ENCODE peak calls at places on chromosomes 11 and 22, in five cellular contexts. One of them, this sample, is unnamed.

GRCh38 chr11:17277024-17277584 is 565 bp downstream of the NUCB2 start:
- DNase-seq in pancreas: no peak
- DNase-seq in mammary epithelial cell: peak; percentile 58
- DNase-seq in Peyer's patch: no peak
- DNase-seq in lower lobe of right lung: no peak
- DNase-seq in this sample: no peak

GRCh38 chr22:40004836-40005235 is 10.1 kb downstream of the FAM83F start:
- DNase-seq in pancreas: no peak
- DNase-seq in mammary epithelial cell: no peak
- DNase-seq in Peyer's patch: no peak
- DNase-seq in lower lobe of right lung: no peak
- DNase-seq in this sample: no peak

GRCh38 chr11:134146598-134146997 is 77.2 kb downstream of the NCAPD3 start:
- DNase-seq in pancreas: no peak
- DNase-seq in mammary epithelial cell: no peak
- DNase-seq in Peyer's patch: no peak
- DNase-seq in lower lobe of right lung: no peak
- DNase-seq in this sample: no peak

GRCh38 chr22:23404689-23405365 is 175.3 kb downstream of the IGLL1 start:
- DNase-seq in pancreas: no peak
- DNase-seq in mammary epithelial cell: no peak
- DNase-seq in Peyer's patch: peak; percentile 63
- DNase-seq in lower lobe of right lung: no peak
- DNase-seq in this sample: no peak

GRCh38 chr11:129106788-129107187 is 85.3 kb downstream of the ARHGAP32 start:
- DNase-seq in pancreas: no peak
- DNase-seq in mammary epithelial cell: no peak
- DNase-seq in Peyer's patch: no peak
- DNase-seq in lower lobe of right lung: no peak
- DNase-seq in this sample: no peak

GRCh38 chr11:57427692-57428082 is 766 bp upstream of the SLC43A3 start:
- DNase-seq in pancreas: peak; percentile 21
- DNase-seq in mammary epithelial cell: no peak
- DNase-seq in Peyer's patch: no peak
- DNase-seq in lower lobe of right lung: no peak
- DNase-seq in this sample: no peak

GRCh38 chr11:47494996-47495855 is 46.3 kb upstream of the RAPSN start:
- DNase-seq in pancreas: no peak
- DNase-seq in mammary epithelial cell: no peak
- DNase-seq in Peyer's patch: no peak
- DNase-seq in lower lobe of right lung: no peak
- DNase-seq in this sample: no peak

GRCh38 chr11:66509131-66509561 is 1.3 kb upstream of the BBS1 start:
- DNase-seq in pancreas: no peak
- DNase-seq in mammary epithelial cell: no peak
- DNase-seq in Peyer's patch: no peak
- DNase-seq in lower lobe of right lung: no peak
- DNase-seq in this sample: no peak

GRCh38 chr11:64352099-64353005 is 6.6 kb upstream of the RPS6KA4 start:
- DNase-seq in pancreas: no peak
- DNase-seq in mammary epithelial cell: no peak
- DNase-seq in Peyer's patch: peak; percentile 48
- DNase-seq in lower lobe of right lung: no peak
- DNase-seq in this sample: no peak

GRCh38 chr11:72124046-72124445 is 11.5 kb upstream of the FOLR3 start:
- DNase-seq in pancreas: no peak
- DNase-seq in mammary epithelial cell: no peak
- DNase-seq in Peyer's patch: no peak
- DNase-seq in lower lobe of right lung: no peak
- DNase-seq in this sample: no peak

GRCh38 chr11:134667175-134667500 is 255.1 kb upstream of the B3GAT1 start:
- DNase-seq in pancreas: no peak
- DNase-seq in mammary epithelial cell: no peak
- DNase-seq in Peyer's patch: no peak
- DNase-seq in lower lobe of right lung: no peak
- DNase-seq in this sample: no peak

GRCh38 chr11:6606471-6607189 is 3.1 kb downstream of the ILK start:
- DNase-seq in pancreas: peak; percentile 91
- DNase-seq in mammary epithelial cell: peak; percentile 83
- DNase-seq in Peyer's patch: peak; percentile 84
- DNase-seq in lower lobe of right lung: peak; percentile 91
- DNase-seq in this sample: no peak

GRCh38 chr11:17021550-17021949 is 7.3 kb upstream of the PLEKHA7 start:
- DNase-seq in pancreas: no peak
- DNase-seq in mammary epithelial cell: no peak
- DNase-seq in Peyer's patch: no peak
- DNase-seq in lower lobe of right lung: no peak
- DNase-seq in this sample: no peak

GRCh38 chr22:25354456-25354855 is 135.0 kb downstream of the CRYBB2 start:
- DNase-seq in pancreas: no peak
- DNase-seq in mammary epithelial cell: no peak
- DNase-seq in Peyer's patch: peak; percentile 30
- DNase-seq in lower lobe of right lung: no peak
- DNase-seq in this sample: no peak

GRCh38 chr22:42289671-42290269 is 19.3 kb upstream of the TCF20 start:
- DNase-seq in pancreas: no peak
- DNase-seq in mammary epithelial cell: no peak
- DNase-seq in Peyer's patch: no peak
- DNase-seq in lower lobe of right lung: no peak
- DNase-seq in this sample: no peak

GRCh38 chr11:130725417-130726233 is 190.7 kb downstream of the SNX19 start:
- DNase-seq in pancreas: no peak
- DNase-seq in mammary epithelial cell: peak; percentile 58
- DNase-seq in Peyer's patch: no peak
- DNase-seq in lower lobe of right lung: no peak
- DNase-seq in this sample: no peak

GRCh38 chr11:12044799-12045198 is 36.4 kb upstream of the DKK3 start:
- DNase-seq in pancreas: no peak
- DNase-seq in mammary epithelial cell: no peak
- DNase-seq in Peyer's patch: no peak
- DNase-seq in lower lobe of right lung: no peak
- DNase-seq in this sample: no peak
- H3K27ac ChIP-seq in pancreas: no peak overlapping the region
- H3K27ac ChIP-seq in mammary epithelial cell: peak overlapping the region; percentile 69
- H3K27ac ChIP-seq in Peyer's patch: no peak overlapping the region
- H3K27ac ChIP-seq in lower lobe of right lung: peak overlapping the region; percentile 77
- H3K27ac ChIP-seq in this sample: no peak overlapping the region

GRCh38 chr11:2891291-2891690 is 5.7 kb upstream of the CDKN1C start:
- DNase-seq in pancreas: no peak
- DNase-seq in mammary epithelial cell: no peak
- DNase-seq in Peyer's patch: no peak
- DNase-seq in lower lobe of right lung: no peak
- DNase-seq in this sample: no peak
- TF ChIP-seq CTCF in pancreas: no peak
- TF ChIP-seq CTCF in mammary epithelial cell: no peak
- TF ChIP-seq CTCF in Peyer's patch: no peak
- TF ChIP-seq CTCF in lower lobe of right lung: no peak
- TF ChIP-seq CTCF in this sample: no peak

DNA sequence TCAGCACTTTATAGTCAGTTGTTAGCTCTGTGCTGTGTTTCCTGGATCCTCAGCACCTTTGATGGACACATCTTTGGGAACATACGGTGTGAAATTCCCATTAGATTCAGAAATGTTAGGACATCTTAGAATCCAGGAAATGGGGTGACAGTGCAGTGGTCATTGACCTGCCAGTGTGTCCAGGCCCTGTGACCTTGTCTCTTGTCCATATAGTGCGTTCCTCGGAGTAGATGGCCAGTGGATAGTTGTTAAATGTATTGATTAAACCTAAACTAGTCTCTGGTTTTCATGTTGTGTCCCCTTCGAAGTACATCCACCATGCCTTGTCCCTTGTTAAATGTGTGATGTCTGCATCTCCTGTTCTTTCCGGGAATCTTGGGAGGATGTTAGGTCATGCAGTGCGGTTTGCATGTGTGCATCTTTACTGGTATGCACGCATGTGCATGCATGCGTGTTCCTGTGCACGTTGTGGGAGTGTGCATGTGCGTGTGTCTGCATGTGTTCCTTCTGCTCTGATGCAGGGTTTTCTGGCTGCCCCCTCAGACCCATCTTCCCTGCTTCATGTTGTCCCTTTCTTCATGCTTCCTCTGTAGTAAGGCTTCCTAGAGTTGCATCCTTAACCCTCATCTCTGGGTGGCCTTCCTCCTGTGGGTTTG is 4.0 kb downstream of the DGCR8 start:
- DNase-seq in pancreas: no peak
- DNase-seq in mammary epithelial cell: no peak
- DNase-seq in Peyer's patch: no peak
- DNase-seq in lower lobe of right lung: no peak
- DNase-seq in this sample: no peak
- H3K27ac ChIP-seq in pancreas: no peak overlapping the region
- H3K27ac ChIP-seq in mammary epithelial cell: no peak overlapping the region
- H3K27ac ChIP-seq in Peyer's patch: no peak overlapping the region
- H3K27ac ChIP-seq in lower lobe of right lung: no peak overlapping the region
- H3K27ac ChIP-seq in this sample: no peak overlapping the region

DNA sequence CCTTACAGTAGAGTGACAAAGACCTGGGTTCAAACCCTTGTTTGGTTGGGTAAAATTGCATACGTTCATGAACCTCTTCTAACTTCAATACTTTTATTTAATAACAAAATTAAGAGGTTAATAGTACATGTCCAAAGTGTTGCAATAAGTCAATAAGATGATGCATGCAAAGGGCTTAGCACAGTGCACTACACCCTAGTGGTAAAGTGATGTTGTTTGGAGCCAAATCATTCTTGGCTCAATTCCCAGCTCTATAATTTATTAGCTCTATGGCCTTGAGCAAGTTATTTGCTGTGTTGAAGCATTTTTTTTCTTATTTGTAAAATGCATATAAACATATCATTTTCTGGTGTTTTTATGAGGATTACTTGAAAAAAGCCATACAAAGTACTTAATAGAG is 945.3 kb downstream of the LRRC4C start:
- DNase-seq in pancreas: peak; percentile 8
- DNase-seq in mammary epithelial cell: peak; percentile 1
- DNase-seq in Peyer's patch: no peak
- DNase-seq in lower lobe of right lung: no peak
- DNase-seq in this sample: no peak
- TF ChIP-seq CTCF in pancreas: no peak
- TF ChIP-seq CTCF in mammary epithelial cell: no peak
- TF ChIP-seq CTCF in Peyer's patch: no peak
- TF ChIP-seq CTCF in lower lobe of right lung: no peak
- TF ChIP-seq CTCF in this sample: no peak

DNA sequence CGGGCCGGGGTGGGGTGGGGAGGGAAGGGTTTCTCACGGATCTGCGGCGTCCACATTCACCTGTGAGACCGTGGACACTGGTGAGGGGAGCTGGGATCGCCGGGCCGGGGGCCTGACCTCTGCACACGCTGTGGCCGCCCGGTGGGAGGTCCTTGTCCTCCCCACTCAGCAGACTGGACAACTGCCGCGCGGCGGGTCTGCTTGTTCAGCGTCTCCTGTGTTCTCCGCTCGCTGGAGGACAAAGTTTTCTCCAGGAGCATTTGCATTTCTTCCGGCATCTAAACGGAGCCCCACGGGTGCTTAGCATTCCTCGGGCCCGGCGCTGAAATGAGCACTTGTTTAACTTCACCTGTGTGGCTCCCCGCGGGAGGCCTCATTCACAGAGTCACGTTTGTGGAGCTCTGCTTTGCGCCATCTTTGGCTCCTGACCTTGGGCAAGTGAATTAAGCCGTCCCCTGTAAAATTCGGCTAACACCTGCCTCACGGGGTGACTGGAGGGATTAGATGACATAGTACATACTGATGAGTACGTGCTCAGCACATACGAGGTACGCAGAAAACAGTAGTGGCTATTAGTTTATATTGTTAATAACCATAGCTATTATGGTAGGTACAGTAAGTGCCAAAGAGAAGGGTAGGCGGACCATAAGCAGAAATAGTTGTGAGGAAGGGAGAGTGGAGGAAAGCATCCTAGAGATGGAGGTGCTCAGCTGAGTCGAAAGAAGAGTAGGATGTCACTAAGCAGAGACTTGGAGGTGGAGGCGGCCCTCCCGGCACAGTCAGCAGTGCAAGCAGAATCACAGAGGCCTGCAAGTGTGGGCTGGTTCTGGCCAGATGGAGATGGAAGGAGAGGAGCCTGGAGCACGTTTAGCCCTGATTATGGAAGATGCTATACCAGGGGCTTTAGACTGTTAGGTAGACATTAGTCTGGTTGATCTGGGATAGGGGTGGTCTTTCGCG is 885 bp downstream of the TRMU start:
- DNase-seq in pancreas: peak; percentile 56
- DNase-seq in mammary epithelial cell: peak; percentile 29
- DNase-seq in Peyer's patch: no peak
- DNase-seq in lower lobe of right lung: peak; percentile 59
- DNase-seq in this sample: no peak
- H3K27ac ChIP-seq in pancreas: peak overlapping the region; percentile 85
- H3K27ac ChIP-seq in mammary epithelial cell: peak overlapping the region; percentile 36
- H3K27ac ChIP-seq in Peyer's patch: peak overlapping the region; percentile 75
- H3K27ac ChIP-seq in lower lobe of right lung: peak overlapping the region; percentile 86
- H3K27ac ChIP-seq in this sample: peak overlapping the region; percentile 62

GRCh38 chr11:70914496-70914895 is 337.9 kb downstream of the SHANK2 start:
- DNase-seq in pancreas: no peak
- DNase-seq in mammary epithelial cell: no peak
- DNase-seq in Peyer's patch: no peak
- DNase-seq in lower lobe of right lung: no peak
- DNase-seq in this sample: no peak

GRCh38 chr11:70912226-70912840 is 340.0 kb downstream of the SHANK2 start:
- DNase-seq in pancreas: no peak
- DNase-seq in mammary epithelial cell: no peak
- DNase-seq in Peyer's patch: no peak
- DNase-seq in lower lobe of right lung: no peak
- DNase-seq in this sample: no peak

GRCh38 chr11:70908223-70908622 is 344.2 kb downstream of the SHANK2 start:
- DNase-seq in pancreas: no peak
- DNase-seq in mammary epithelial cell: no peak
- DNase-seq in Peyer's patch: peak; percentile 34
- DNase-seq in lower lobe of right lung: no peak
- DNase-seq in this sample: no peak

GRCh38 chr11:70913715-70914231 is 338.6 kb downstream of the SHANK2 start:
- DNase-seq in pancreas: no peak
- DNase-seq in mammary epithelial cell: no peak
- DNase-seq in Peyer's patch: peak; percentile 69
- DNase-seq in lower lobe of right lung: peak; percentile 57
- DNase-seq in this sample: no peak

GRCh38 chr11:70910835-70911234 is 341.5 kb downstream of the SHANK2 start:
- DNase-seq in pancreas: no peak
- DNase-seq in mammary epithelial cell: peak; percentile 3
- DNase-seq in Peyer's patch: peak; percentile 1
- DNase-seq in lower lobe of right lung: no peak
- DNase-seq in this sample: no peak
- TF ChIP-seq CTCF in pancreas: no peak
- TF ChIP-seq CTCF in mammary epithelial cell: no peak
- TF ChIP-seq CTCF in Peyer's patch: no peak
- TF ChIP-seq CTCF in lower lobe of right lung: no peak
- TF ChIP-seq CTCF in this sample: no peak